ENCODE peak calls at places on chromosomes 1 and 21, in five cellular contexts. I, V, M, O and E are unnamed samples. For H3K4me1, the result is how much of the 10 kb centered on the place peaks cover.

GRCh38 chr1:246367046-246367445 is 140.0 kb downstream of the SMYD3 start:
- DNase-seq in V (no peak), I (no peak), O (no peak), M (no peak), E (no peak)

GRCh38 chr21:29521872-29522271 is 223.2 kb downstream of the BACH1 start:
- DNase-seq in M (no peak), O (no peak), V (no peak), I (no peak), E (no peak)

GRCh38 chr1:1510912-1511532 is 940 bp upstream of the ATAD3A start:
- DNase-seq in M (peak), O (no peak), I (peak), V (peak), E (no peak)

GRCh38 chr1:151165281-151165737 is 393 bp downstream of the LYSMD1 start:
- DNase-seq in V (peak), O (no peak), I (no peak), M (peak), E (peak)

GRCh38 chr1:26705788-26706237 is 10.0 kb downstream of the ARID1A start:
- DNase-seq in I (no peak), V (no peak), O (no peak), M (peak), E (no peak)

GRCh38 chr1:178055093-178055492 is 38.8 kb upstream of the RASAL2 start:
- DNase-seq in O (no peak), V (peak), I (no peak), M (peak), E (no peak)

GRCh38 chr1:24111998-24112380 is at the start of gene MYOM3:
- DNase-seq in M (no peak), I (no peak), V (no peak), O (no peak), E (no peak)

GRCh38 chr1:3074800-3075199 is 5.8 kb downstream of the PRDM16 start:
- DNase-seq in V (no peak), O (no peak), M (no peak), I (no peak), E (no peak)

GRCh38 chr1:53766194-53766748 is 27.3 kb upstream of the GLIS1 start:
- DNase-seq in M (no peak), V (no peak), I (no peak), O (no peak), E (no peak)

GRCh38 chr1:219575563-219575962 is 37.3 kb downstream of the ZC3H11B start:
- DNase-seq in M (no peak), V (no peak), I (no peak), O (no peak), E (no peak)

GRCh38 chr21:38702196-38702595 is 103.5 kb upstream of the ETS2 start:
- DNase-seq in M (no peak), I (no peak), V (no peak), O (no peak), E (no peak)

GRCh38 chr1:145751491-145752021 is 32.3 kb downstream of the CD160 start:
- DNase-seq in O (no peak), I (no peak), M (no peak), V (no peak), E (no peak)

GRCh38 chr1:111234866-111235265 is 7.4 kb downstream of the CHI3L2 start:
- DNase-seq in M (no peak), O (no peak), I (no peak), V (no peak), E (no peak)

GRCh38 chr1:56576880-56577858 is 2.2 kb downstream of the PLPP3 start:
- DNase-seq in O (no peak), I (peak), V (peak), M (peak), E (peak)

GRCh38 chr21:38773108-38774061 is 32.3 kb upstream of the ETS2 start:
- DNase-seq in M (peak), I (peak), V (no peak), O (no peak), E (no peak)

GRCh38 chr1:223860051-223860559 is 14.4 kb upstream of the TP53BP2 start:
- DNase-seq in V (no peak), M (no peak), I (no peak), O (no peak), E (no peak)

GRCh38 chr21:38223893-38224540 is 32.8 kb upstream of the KCNJ15 start:
- DNase-seq in I (peak), M (no peak), O (no peak), V (peak), E (peak)

GRCh38 chr1:153465728-153466625 is 5.5 kb upstream of the S100A7 start:
- DNase-seq in V (peak), O (no peak), M (peak), I (peak), E (peak)

GRCh38 chr1:41740058-41740457 is 178.7 kb downstream of the HIVEP3 start:
- DNase-seq in V (no peak), M (no peak), I (no peak), O (no peak), E (no peak)

GRCh38 chr1:29687166-29687565 is 450.8 kb downstream of the PTPRU start:
- DNase-seq in V (no peak), O (no peak), I (no peak), M (no peak), E (no peak)

GRCh38 chr1:41365772-41366427 is 4.7 kb downstream of the FOXO6 start:
- DNase-seq in V (no peak), M (no peak), O (peak), I (no peak), E (no peak)

GRCh38 chr21:44453120-44453519 is 2.2 kb upstream of the LRRC3 start:
- DNase-seq in V (no peak), I (no peak), M (no peak), O (no peak), E (no peak)
- TF ChIP-seq ZNF274 in V (no peak), I (no peak), M (no peak), O (no peak), E (no peak)

GRCh38 chr1:21261551-21262281 is 28.5 kb downstream of the ECE1 start:
- DNase-seq in O (no peak), M (no peak), V (peak), I (peak), E (no peak)
- H3K4me1 ChIP-seq in O (under half), M (under half), V (under half), I (under half), E (under half)

DNA sequence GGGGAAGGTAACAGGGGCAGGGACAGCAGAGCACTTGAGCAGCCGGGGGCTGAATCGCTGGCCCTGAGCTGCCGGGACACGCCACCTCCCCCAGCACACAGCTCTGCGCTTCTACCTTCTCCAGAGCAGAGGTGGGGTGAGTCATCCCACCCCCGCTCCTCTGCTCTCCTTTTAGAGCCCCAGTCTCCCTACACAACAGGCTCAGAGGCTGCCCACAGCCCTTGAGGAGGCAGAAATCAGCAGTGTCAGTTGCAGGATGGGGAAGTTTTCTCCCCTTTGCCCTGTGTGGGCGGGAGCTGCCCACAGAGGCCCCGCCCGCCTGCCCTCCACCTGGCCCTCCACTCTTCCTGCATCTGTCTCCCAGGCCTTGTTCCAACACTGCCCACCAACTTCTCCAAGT is 94.6 kb downstream of the STUM start:
- DNase-seq in M (no peak), I (peak), O (peak), V (peak), E (peak)
- TF ChIP-seq YY1 in M (no peak), I (no peak), O (no peak), V (no peak), E (no peak)

DNA sequence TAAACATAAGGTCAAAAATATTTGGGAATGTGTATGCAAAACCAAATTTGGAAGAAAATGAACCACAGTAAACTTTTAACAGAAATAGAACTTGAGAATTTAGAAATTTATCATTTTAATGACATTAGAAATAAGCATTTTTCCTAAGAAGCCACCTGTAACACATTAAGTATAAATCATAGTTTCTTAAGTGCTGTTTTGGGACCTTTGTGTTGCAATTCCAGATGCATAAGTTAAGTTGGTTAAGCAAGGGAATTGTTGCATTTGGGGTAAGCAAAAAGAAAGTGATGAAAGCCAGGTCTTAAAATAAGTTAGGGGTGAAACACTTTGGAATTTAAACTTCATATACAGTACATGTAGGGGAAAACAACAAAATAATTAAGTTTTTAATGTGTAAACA is 49.8 kb downstream of the CDKN2C start:
- DNase-seq in M (no peak), I (no peak), O (no peak), V (no peak), E (no peak)
- TF ChIP-seq ZNF274 in M (no peak), I (no peak), O (no peak), V (no peak), E (no peak)

DNA sequence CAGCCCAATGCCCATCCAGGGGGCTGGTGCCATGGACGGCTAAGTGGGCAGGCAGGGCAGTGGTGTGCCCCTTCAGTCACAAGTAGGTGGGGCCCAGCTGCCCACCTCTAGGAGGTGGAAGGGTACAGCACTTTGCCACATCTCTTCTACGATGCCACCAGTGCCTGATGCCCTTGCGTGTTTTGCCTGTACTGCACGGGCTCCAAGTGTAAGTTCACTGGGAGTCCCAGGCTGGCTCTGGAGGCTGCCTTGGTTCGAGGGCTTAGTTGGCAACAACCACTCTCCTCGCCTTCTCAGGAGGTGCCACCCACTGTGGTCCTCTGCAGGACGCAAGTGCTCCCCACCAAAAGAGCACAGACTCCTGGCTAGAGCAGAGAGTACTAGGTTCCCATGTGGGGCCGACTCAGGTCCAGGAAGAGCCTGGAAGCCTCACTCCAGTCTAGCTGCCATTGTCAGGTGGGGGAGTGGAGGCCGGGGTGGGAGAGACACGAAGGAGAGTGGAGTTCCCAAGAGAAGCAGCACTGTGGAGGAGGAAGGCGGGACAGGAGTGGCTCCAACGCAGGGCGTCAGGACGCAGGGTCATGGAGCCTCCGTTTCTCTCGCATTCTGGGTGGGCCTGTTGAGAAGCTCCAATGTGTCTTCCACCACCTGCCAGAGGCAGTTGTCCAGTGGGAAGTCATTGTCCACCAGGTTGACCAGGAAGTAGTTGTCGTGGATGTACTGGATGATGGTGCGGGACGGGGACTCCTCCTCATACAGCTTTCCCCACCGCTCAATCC is 15.5 kb downstream of the MTHFR start:
- DNase-seq in I (no peak), O (no peak), M (no peak), V (no peak), E (no peak)
- H3K4me1 ChIP-seq in I (half or more), O (under half), M (under half), V (half or more), E (under half)

GRCh38 chr1:16260814-16261213 is 23.8 kb upstream of the CPLANE2 start:
- DNase-seq in I (no peak), M (no peak), O (no peak), V (no peak), E (no peak)
- TF ChIP-seq YY1 in I (no peak), M (no peak), O (no peak), V (no peak), E (no peak)

DNA sequence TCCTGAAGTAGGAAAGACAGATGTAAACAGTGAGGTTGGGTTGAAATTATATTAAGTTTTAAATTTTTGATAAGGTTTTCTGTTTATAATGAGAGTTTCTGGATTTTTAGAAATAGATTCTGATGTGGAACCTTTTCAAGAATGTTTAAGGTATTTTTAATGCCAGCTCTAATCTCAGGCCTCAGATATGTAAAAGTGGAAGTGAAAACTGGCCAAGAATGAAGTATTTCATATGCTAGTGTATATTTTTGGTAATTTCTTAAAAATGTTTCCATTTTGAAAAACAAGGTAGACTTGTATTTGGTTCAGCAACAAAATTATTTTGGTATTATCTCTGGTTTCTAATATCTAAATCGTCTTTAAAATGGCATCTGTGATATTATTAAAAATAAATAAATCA is 14.4 kb downstream of the IFNAR1 start:
- DNase-seq in O (no peak), V (no peak), I (no peak), M (no peak), E (no peak)
- TF ChIP-seq ZNF274 in O (no peak), V (no peak), I (no peak), M (no peak), E (no peak)

GRCh38 chr21:45982256-45982757 is 737 bp downstream of the COL6A1 start:
- DNase-seq in V (no peak), I (no peak), M (no peak), O (no peak), E (no peak)
- H3K4me1 ChIP-seq in V (under half), I (under half), M (under half), O (under half), E (under half)

DNA sequence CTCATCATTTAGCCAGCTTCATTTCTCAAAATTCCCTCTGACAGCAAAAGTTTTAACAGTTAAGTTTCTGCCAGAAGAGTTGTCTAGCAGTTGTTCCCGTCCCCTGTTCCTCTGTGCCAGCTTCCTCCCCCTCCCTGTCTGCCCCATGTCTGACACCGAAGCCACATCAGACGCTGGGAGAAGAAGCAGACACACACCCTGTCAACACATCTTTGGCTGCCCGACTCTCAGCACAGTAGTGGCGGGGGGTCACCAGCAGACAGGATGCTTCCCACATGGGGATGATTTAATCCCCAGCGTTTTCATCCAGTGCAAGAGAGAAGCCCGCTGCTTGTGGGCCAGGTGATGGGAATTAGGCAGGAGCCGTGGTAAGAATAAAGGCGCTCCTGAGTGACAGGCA is 379.4 kb upstream of the RUNX1 start:
- DNase-seq in I (no peak), V (no peak), O (no peak), M (no peak), E (no peak)
- TF ChIP-seq YY1 in I (no peak), V (no peak), O (no peak), M (no peak), E (no peak)